ENCODE peak calls at places on chromosomes 1 and 21, in nine cellular contexts. P, Y, A, E, T, L, N, X and R are unnamed samples.

GRCh38 chr1:116777831-116778830 is 23.9 kb downstream of the CD2 start:
- DNase-seq in T (no peak), E (no peak), Y (peak), X (no peak), L (no peak), N (peak), A (peak), P (no peak), R (peak)

GRCh38 chr1:20793236-20793635 is 6.1 kb upstream of the HP1BP3 start:
- DNase-seq in N (no peak), E (no peak), T (no peak), P (no peak), X (no peak), A (no peak), Y (no peak), L (no peak), R (no peak)

GRCh38 chr1:154745286-154745731 is 124.8 kb downstream of the KCNN3 start:
- DNase-seq in P (no peak), E (no peak), L (peak), A (no peak), T (no peak), N (no peak), X (no peak), Y (no peak), R (no peak)

GRCh38 chr1:2984399-2985061 is 36.7 kb upstream of the ACTRT2 start:
- DNase-seq in T (no peak), X (no peak), A (no peak), Y (no peak), N (no peak), P (no peak), L (no peak), E (no peak), R (no peak)

GRCh38 chr1:7117599-7118281 is 332.5 kb downstream of the CAMTA1 start:
- DNase-seq in P (no peak), Y (peak), E (no peak), L (no peak), A (no peak), T (no peak), X (no peak), N (peak), R (peak)

GRCh38 chr1:185864889-185865288 is 130.7 kb downstream of the HMCN1 start:
- DNase-seq in A (no peak), X (no peak), Y (no peak), E (no peak), L (no peak), T (no peak), P (no peak), N (peak), R (no peak)

GRCh38 chr1:12518956-12519707 is 98.9 kb downstream of the DHRS3 start:
- DNase-seq in P (no peak), X (no peak), A (no peak), T (peak), N (no peak), L (peak), Y (no peak), E (no peak), R (peak)

GRCh38 chr1:13832536-13832935 is 132.5 kb downstream of the PRDM2 start:
- DNase-seq in P (no peak), X (no peak), Y (no peak), E (no peak), T (no peak), N (no peak), A (no peak), L (no peak), R (no peak)

GRCh38 chr1:240611228-240611618 is 732 bp downstream of the GREM2 start:
- DNase-seq in X (no peak), A (no peak), P (no peak), T (no peak), L (no peak), Y (no peak), E (no peak), N (no peak), R (no peak)

DNA sequence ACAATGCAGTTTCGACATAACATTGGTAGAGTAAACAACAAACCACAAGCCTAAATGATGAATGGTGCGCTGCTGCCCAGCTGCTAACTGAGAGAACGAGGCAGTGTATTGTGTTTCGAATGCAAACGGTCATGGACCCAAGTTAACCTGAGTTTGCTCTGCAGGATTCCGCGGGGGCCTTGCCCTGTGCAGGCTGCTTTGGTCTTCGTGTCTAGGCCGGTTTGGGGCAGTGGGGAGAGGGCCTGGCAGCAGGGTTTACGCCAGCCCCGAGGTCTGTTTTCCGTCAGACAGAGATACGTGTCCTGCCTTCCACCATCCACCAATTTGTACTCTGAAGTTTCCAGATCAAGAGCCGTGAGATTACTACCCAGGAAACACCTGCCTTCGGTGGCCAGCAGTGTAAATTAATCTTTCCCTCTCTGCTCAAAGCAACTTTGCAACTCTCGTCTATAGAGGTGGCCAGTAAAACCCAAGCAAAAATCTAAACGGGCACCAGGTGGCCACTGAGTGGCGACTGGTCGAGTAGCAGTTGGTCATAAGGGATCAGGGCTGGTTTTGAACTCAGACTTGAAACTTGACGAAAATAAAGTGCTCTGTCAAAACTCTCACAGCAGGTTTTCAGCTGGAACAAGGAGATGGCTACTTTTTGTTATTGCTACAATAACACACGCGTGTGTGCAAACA is 6.3 kb upstream of the PRDM15 start:
- DNase-seq in P (no peak), L (no peak), X (peak), Y (no peak), E (no peak), A (no peak), T (no peak), N (no peak), R (no peak)
- TF ChIP-seq CTCF in P (no peak), L (no peak), X (peak), Y (peak), E (no peak), A (no peak), T (no peak), N (no peak), R (no peak)

DNA sequence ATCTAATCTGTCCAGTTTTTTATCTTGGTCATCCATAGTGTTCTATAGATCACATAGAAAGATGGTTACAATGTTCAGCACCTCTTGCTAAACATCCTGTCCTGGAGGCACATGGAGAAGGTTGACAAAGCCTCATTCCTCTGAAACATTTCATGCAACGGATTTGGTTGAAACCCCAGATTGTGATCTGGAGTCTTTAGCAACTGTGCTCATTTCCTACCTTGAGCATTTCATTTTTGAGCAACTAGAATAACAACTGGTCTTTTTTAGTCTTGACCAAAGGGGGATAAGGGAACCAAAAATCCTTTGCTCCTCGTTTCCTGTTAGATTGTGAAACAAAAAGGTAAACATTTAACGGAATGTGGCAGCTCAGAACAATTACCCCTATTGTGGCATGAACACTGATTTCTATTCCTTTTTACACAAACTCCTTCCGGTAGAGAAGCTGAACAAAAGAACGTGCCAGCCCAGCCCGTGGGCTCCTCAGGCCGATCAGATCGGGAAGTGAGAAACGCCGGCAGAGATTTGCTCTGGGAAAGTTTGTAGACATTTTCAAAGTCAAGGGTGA is 94.7 kb upstream of the ERRFI1 start:
- DNase-seq in A (peak), P (no peak), Y (no peak), N (peak), L (no peak), T (no peak), E (no peak), X (no peak), R (no peak)
- H3K4me3 ChIP-seq in A (no peak), P (no peak), Y (no peak), N (no peak), L (no peak), T (no peak), E (no peak), X (no peak), R (no peak)

DNA sequence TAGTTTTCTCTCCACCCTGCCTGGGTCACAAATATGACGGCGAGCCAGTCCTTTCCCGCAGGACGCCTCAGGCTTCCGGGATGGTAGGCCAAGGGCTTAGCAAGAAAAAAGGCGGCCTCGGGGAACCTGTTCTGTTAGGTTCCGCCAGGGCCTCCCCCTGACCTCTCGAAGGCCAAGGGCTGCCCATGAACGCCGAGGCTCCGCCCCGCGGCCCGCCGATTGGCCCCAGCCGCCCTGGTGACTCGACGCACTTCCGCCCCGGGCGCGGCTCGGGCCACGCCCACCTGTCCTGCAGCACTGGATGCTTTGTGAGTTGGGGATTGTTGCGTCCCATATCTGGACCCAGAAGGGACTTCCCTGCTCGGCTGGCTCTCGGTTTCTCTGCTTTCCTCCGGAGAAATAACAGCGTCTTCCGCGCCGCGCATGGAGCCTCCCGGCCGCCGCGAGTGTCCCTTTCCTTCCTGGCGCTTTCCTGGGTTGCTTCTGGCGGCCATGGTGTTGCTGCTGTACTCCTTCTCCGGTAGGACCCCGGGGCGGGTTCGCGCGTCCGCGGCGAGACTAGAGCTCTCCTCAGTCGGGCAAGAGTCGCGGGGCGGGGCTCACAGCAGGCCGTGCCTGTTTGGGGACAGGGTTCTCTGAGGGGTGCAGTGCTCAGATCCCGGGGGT is at the start of gene CD46:
- DNase-seq in A (peak), T (peak), P (peak), X (peak), N (peak), Y (peak), E (peak), L (peak), R (peak)
- TF ChIP-seq CTCF in A (no peak), T (no peak), P (no peak), X (no peak), N (no peak), Y (no peak), E (no peak), L (no peak), R (no peak)

GRCh38 chr1:76764638-76765572 is 102.4 kb upstream of the ST6GALNAC5 start:
- DNase-seq in X (no peak), Y (no peak), P (no peak), E (no peak), A (no peak), L (peak), N (no peak), T (peak), R (no peak)
- H3K4me3 ChIP-seq in X (no peak), Y (no peak), P (no peak), E (no peak), A (no peak), L (peak), N (no peak), T (peak), R (peak)